ENCODE peak calls at places on chromosomes 11 and 22, in six cellular contexts. One of them, this sample, is unnamed. For H3K4me1, the result is how much of the 10 kb centered on the place peaks cover.

GRCh38 chr11:135015966-135016365 is 603.9 kb upstream of the B3GAT1 start:
- DNase-seq in heart left ventricle: no peak
- DNase-seq in upper lobe of right lung: no peak
- DNase-seq in neural progenitor cell: no peak
- DNase-seq in heart right ventricle: no peak
- DNase-seq in A549: no peak
- DNase-seq in this sample: no peak

GRCh38 chr22:27603823-27604190 is 197.7 kb downstream of the MN1 start:
- DNase-seq in A549: no peak
- DNase-seq in upper lobe of right lung: no peak
- DNase-seq in neural progenitor cell: peak
- DNase-seq in heart right ventricle: no peak
- DNase-seq in heart left ventricle: no peak
- DNase-seq in this sample: peak

GRCh38 chr11:48142886-48143285 is 73.7 kb upstream of the OR4B1 start:
- DNase-seq in neural progenitor cell: peak
- DNase-seq in upper lobe of right lung: no peak
- DNase-seq in heart left ventricle: no peak
- DNase-seq in A549: no peak
- DNase-seq in heart right ventricle: no peak
- DNase-seq in this sample: no peak

GRCh38 chr11:11451501-11452005 is 98.5 kb upstream of the CSNK2A3 start:
- DNase-seq in neural progenitor cell: no peak
- DNase-seq in upper lobe of right lung: no peak
- DNase-seq in heart right ventricle: no peak
- DNase-seq in A549: peak
- DNase-seq in heart left ventricle: no peak
- DNase-seq in this sample: no peak

GRCh38 chr22:37230673-37231405 is 13.2 kb downstream of the RAC2 start:
- DNase-seq in neural progenitor cell: no peak
- DNase-seq in upper lobe of right lung: peak
- DNase-seq in A549: no peak
- DNase-seq in heart left ventricle: no peak
- DNase-seq in heart right ventricle: no peak
- DNase-seq in this sample: peak

GRCh38 chr11:58968251-58968711 is 29.0 kb downstream of the GLYATL1 start:
- DNase-seq in A549: no peak
- DNase-seq in upper lobe of right lung: no peak
- DNase-seq in neural progenitor cell: peak
- DNase-seq in heart left ventricle: no peak
- DNase-seq in heart right ventricle: no peak
- DNase-seq in this sample: no peak

GRCh38 chr11:70601861-70602575 is 203.7 kb downstream of the CTTN start:
- DNase-seq in upper lobe of right lung: no peak
- DNase-seq in A549: no peak
- DNase-seq in neural progenitor cell: no peak
- DNase-seq in heart right ventricle: no peak
- DNase-seq in heart left ventricle: no peak
- DNase-seq in this sample: no peak

GRCh38 chr22:25630446-25630845 is 66.0 kb downstream of the GRK3 start:
- DNase-seq in heart right ventricle: no peak
- DNase-seq in upper lobe of right lung: no peak
- DNase-seq in heart left ventricle: no peak
- DNase-seq in neural progenitor cell: no peak
- DNase-seq in A549: no peak
- DNase-seq in this sample: no peak

GRCh38 chr11:133506551-133507094 is 25.7 kb downstream of the OPCML start:
- DNase-seq in A549: no peak
- DNase-seq in neural progenitor cell: no peak
- DNase-seq in heart left ventricle: no peak
- DNase-seq in upper lobe of right lung: no peak
- DNase-seq in heart right ventricle: no peak
- DNase-seq in this sample: no peak

GRCh38 chr11:61328351-61328750 is 4.6 kb downstream of the DDB1 start:
- DNase-seq in A549: no peak
- DNase-seq in neural progenitor cell: no peak
- DNase-seq in heart right ventricle: no peak
- DNase-seq in upper lobe of right lung: no peak
- DNase-seq in heart left ventricle: no peak
- DNase-seq in this sample: no peak

GRCh38 chr22:46777609-46777970 is 15.1 kb downstream of the TBC1D22A start:
- DNase-seq in A549: no peak
- DNase-seq in heart left ventricle: peak
- DNase-seq in heart right ventricle: no peak
- DNase-seq in upper lobe of right lung: no peak
- DNase-seq in neural progenitor cell: no peak
- DNase-seq in this sample: peak

GRCh38 chr22:20744456-20744855 is 29.5 kb upstream of the SERPIND1 start:
- DNase-seq in neural progenitor cell: no peak
- DNase-seq in A549: no peak
- DNase-seq in heart left ventricle: no peak
- DNase-seq in heart right ventricle: no peak
- DNase-seq in upper lobe of right lung: no peak
- DNase-seq in this sample: no peak

GRCh38 chr11:57409321-57410100 is 17.4 kb downstream of the SLC43A3 start:
- DNase-seq in neural progenitor cell: no peak
- DNase-seq in upper lobe of right lung: no peak
- DNase-seq in heart right ventricle: no peak
- DNase-seq in heart left ventricle: no peak
- DNase-seq in A549: no peak
- DNase-seq in this sample: no peak

GRCh38 chr11:77410076-77410827 is 63.6 kb downstream of the PAK1 start:
- DNase-seq in heart right ventricle: no peak
- DNase-seq in A549: no peak
- DNase-seq in upper lobe of right lung: no peak
- DNase-seq in heart left ventricle: no peak
- DNase-seq in neural progenitor cell: no peak
- DNase-seq in this sample: no peak

GRCh38 chr11:65400295-65401072 is 14.0 kb downstream of the FRMD8 start:
- DNase-seq in neural progenitor cell: no peak
- DNase-seq in heart right ventricle: no peak
- DNase-seq in heart left ventricle: no peak
- DNase-seq in A549: no peak
- DNase-seq in upper lobe of right lung: no peak
- DNase-seq in this sample: no peak
- H3K4me1 ChIP-seq in neural progenitor cell: under half
- H3K4me1 ChIP-seq in heart right ventricle: under half
- H3K4me1 ChIP-seq in heart left ventricle: under half
- H3K4me1 ChIP-seq in A549: under half
- H3K4me1 ChIP-seq in upper lobe of right lung: under half
- H3K4me1 ChIP-seq in this sample: under half

GRCh38 chr11:130066338-130066737 is 3.4 kb upstream of the APLP2 start:
- DNase-seq in neural progenitor cell: no peak
- DNase-seq in heart right ventricle: no peak
- DNase-seq in heart left ventricle: no peak
- DNase-seq in A549: no peak
- DNase-seq in upper lobe of right lung: no peak
- DNase-seq in this sample: no peak

GRCh38 chr11:130070109-130070828 is 575 bp downstream of the APLP2 start:
- DNase-seq in heart right ventricle: no peak
- DNase-seq in neural progenitor cell: peak
- DNase-seq in heart left ventricle: peak
- DNase-seq in A549: no peak
- DNase-seq in upper lobe of right lung: peak
- DNase-seq in this sample: peak

GRCh38 chr11:130068986-130069683 is 559 bp upstream of the APLP2 start:
- DNase-seq in neural progenitor cell: peak
- DNase-seq in heart left ventricle: peak
- DNase-seq in A549: peak
- DNase-seq in heart right ventricle: peak
- DNase-seq in upper lobe of right lung: peak
- DNase-seq in this sample: peak

GRCh38 chr11:130069684-130070108 is at the start of gene APLP2:
- DNase-seq in A549: peak
- DNase-seq in heart left ventricle: peak
- DNase-seq in upper lobe of right lung: peak
- DNase-seq in neural progenitor cell: peak
- DNase-seq in heart right ventricle: peak
- DNase-seq in this sample: peak

GRCh38 chr11:130068546-130068985 is 1.1 kb upstream of the APLP2 start:
- DNase-seq in heart right ventricle: no peak
- DNase-seq in upper lobe of right lung: no peak
- DNase-seq in neural progenitor cell: peak
- DNase-seq in A549: no peak
- DNase-seq in heart left ventricle: no peak
- DNase-seq in this sample: no peak
- H3K4me3 ChIP-seq in heart right ventricle: peak
- H3K4me3 ChIP-seq in upper lobe of right lung: peak
- H3K4me3 ChIP-seq in neural progenitor cell: peak
- H3K4me3 ChIP-seq in A549: peak
- H3K4me3 ChIP-seq in heart left ventricle: peak
- H3K4me3 ChIP-seq in this sample: peak

DNA sequence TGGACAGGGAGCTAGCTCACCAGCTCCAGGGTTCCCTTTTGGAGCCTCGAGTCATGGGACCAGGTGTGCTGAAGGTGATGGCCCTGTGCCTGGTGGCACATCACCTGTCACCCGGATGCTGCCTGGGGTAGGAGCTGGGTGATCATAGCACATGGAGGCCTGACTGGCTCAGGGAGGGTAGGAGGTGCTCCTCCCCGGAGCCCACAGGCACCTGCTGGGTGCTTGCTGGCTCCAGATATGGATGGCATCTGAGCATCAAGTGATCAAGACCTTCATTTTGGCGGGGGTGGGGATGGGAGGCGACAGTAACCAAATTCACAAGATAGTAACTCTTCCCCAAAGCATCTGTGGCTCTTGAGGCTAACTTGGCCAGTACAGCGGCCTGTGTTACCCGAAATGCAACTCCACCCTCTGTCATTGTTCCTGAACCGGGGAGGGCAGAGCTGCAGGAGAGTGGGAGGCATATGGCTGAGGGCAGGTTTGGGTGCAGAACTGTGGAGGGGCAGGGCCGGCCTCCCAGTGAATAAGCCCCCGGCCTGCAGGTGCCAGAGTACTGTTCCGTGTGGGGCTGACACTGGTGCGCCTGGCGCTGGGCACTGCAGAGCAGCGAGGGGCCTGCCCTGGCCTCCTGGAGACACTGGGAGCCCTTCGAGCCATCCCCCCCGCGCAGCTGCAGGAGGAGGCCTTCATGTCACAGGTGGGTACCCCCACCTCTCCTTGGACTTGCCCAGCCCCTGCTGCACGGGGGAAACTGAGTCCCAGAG is 4.7 kb downstream of the TBC1D10C start:
- DNase-seq in A549: no peak
- DNase-seq in heart right ventricle: no peak
- DNase-seq in heart left ventricle: no peak
- DNase-seq in neural progenitor cell: no peak
- DNase-seq in upper lobe of right lung: no peak
- DNase-seq in this sample: peak
- H3K27ac ChIP-seq in A549: no peak
- H3K27ac ChIP-seq in heart right ventricle: no peak
- H3K27ac ChIP-seq in heart left ventricle: no peak
- H3K27ac ChIP-seq in neural progenitor cell: no peak
- H3K27ac ChIP-seq in upper lobe of right lung: peak
- H3K27ac ChIP-seq in this sample: no peak

GRCh38 chr22:39958916-39959639 is 1.1 kb upstream of the TMA7B start:
- DNase-seq in A549: no peak
- DNase-seq in neural progenitor cell: no peak
- DNase-seq in heart left ventricle: no peak
- DNase-seq in upper lobe of right lung: no peak
- DNase-seq in heart right ventricle: no peak
- DNase-seq in this sample: no peak
- H3K4me1 ChIP-seq in A549: under half
- H3K4me1 ChIP-seq in neural progenitor cell: under half
- H3K4me1 ChIP-seq in heart left ventricle: under half
- H3K4me1 ChIP-seq in upper lobe of right lung: under half
- H3K4me1 ChIP-seq in heart right ventricle: under half
- H3K4me1 ChIP-seq in this sample: under half

GRCh38 chr11:104000798-104001197 is 35.6 kb upstream of the DDI1 start:
- DNase-seq in A549: no peak
- DNase-seq in heart left ventricle: peak
- DNase-seq in heart right ventricle: no peak
- DNase-seq in upper lobe of right lung: no peak
- DNase-seq in neural progenitor cell: no peak
- DNase-seq in this sample: peak
- H3K4me3 ChIP-seq in A549: no peak
- H3K4me3 ChIP-seq in heart left ventricle: no peak
- H3K4me3 ChIP-seq in heart right ventricle: no peak
- H3K4me3 ChIP-seq in upper lobe of right lung: no peak
- H3K4me3 ChIP-seq in neural progenitor cell: no peak
- H3K4me3 ChIP-seq in this sample: no peak

DNA sequence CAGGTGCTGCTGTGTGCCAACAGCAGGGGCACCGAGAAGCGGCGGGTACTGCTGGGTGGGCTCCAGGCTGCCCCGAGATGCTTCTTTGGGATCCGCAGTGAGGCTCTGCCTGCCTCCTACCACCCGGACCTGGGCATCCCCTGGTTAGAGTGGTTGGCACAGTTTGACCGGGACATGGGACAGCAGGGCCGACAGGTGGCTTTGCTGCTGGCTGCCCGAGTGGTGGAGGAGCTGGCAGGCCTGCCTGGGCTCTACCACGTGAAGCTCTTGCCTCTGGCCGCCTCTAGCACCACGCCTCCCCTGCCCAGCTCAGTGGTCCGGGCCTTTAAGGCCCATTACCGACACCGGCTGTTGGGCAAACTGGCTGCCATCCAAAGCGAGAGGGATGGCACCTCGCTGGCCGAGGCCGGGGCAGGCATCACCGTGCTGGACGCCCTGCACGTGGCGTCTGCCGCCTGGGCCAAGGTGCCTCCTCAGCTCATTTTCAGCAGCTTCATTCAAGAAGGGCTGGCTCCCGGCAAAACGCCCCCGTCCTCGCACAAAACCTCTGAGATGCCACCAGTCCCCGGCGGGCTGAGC is 1.9 kb downstream of the TIGD3 start:
- DNase-seq in heart left ventricle: peak
- DNase-seq in A549: no peak
- DNase-seq in heart right ventricle: no peak
- DNase-seq in neural progenitor cell: no peak
- DNase-seq in upper lobe of right lung: no peak
- DNase-seq in this sample: no peak
- H3K27ac ChIP-seq in heart left ventricle: no peak
- H3K27ac ChIP-seq in A549: no peak
- H3K27ac ChIP-seq in heart right ventricle: no peak
- H3K27ac ChIP-seq in neural progenitor cell: no peak
- H3K27ac ChIP-seq in upper lobe of right lung: no peak
- H3K27ac ChIP-seq in this sample: no peak

DNA sequence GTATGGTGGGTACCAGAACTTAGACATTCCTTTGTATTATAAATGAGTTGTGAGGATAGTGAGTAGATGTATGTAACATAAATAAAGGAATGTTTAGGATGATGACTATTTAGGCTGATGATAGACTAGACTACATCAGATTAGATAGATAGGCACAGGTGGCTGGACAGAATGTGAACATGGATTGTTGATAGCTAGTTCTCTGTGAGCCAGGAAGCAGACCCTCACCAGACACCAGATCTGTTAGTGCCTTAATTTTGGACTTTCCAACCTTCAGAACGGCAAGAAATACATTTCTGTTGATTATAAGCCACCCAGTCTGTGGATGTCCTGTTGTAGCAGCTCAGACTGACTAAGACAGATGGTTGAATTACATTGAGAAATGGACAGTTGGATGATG is 99.4 kb downstream of the SWAP70 start:
- DNase-seq in heart right ventricle: no peak
- DNase-seq in upper lobe of right lung: no peak
- DNase-seq in neural progenitor cell: no peak
- DNase-seq in A549: no peak
- DNase-seq in heart left ventricle: no peak
- DNase-seq in this sample: no peak
- H3K4me1 ChIP-seq in heart right ventricle: under half
- H3K4me1 ChIP-seq in upper lobe of right lung: under half
- H3K4me1 ChIP-seq in neural progenitor cell: under half
- H3K4me1 ChIP-seq in A549: under half
- H3K4me1 ChIP-seq in heart left ventricle: under half
- H3K4me1 ChIP-seq in this sample: under half

This sample was measured in aorta.